ENCODE peak calls at places on chromosome 7, in seven cellular contexts. One of them, this sample, is unnamed.

GRCh38 chr7:31815796-31816195 is 128.8 kb downstream of the PPP1R17 start:
- DNase-seq in left ventricle myocardium inferior: no peak
- DNase-seq in NCI-H1417: no peak
- DNase-seq in NCI-H2081: no peak
- DNase-seq in HT1080: no peak
- DNase-seq in A549: no peak
- DNase-seq in NCI-H1092 treated with DMSO at 0.1 percent for 48 hours: no peak
- DNase-seq in this sample: no peak

GRCh38 chr7:107643407-107643806 is 17.2 kb upstream of the SLC26A4 start:
- DNase-seq in NCI-H1092 treated with DMSO at 0.1 percent for 48 hours: no peak
- DNase-seq in A549: no peak
- DNase-seq in HT1080: peak; percentile 81
- DNase-seq in NCI-H1417: no peak
- DNase-seq in left ventricle myocardium inferior: no peak
- DNase-seq in NCI-H2081: no peak
- DNase-seq in this sample: no peak

GRCh38 chr7:7791523-7791922 is 73.1 kb upstream of the RPA3 start:
- DNase-seq in A549: no peak
- DNase-seq in HT1080: no peak
- DNase-seq in NCI-H2081: no peak
- DNase-seq in left ventricle myocardium inferior: no peak
- DNase-seq in NCI-H1417: no peak
- DNase-seq in NCI-H1092 treated with DMSO at 0.1 percent for 48 hours: no peak
- DNase-seq in this sample: no peak

GRCh38 chr7:43584200-43584586 is 1.3 kb downstream of the STK17A start:
- DNase-seq in NCI-H1417: no peak
- DNase-seq in HT1080: peak; percentile 34
- DNase-seq in left ventricle myocardium inferior: no peak
- DNase-seq in NCI-H1092 treated with DMSO at 0.1 percent for 48 hours: no peak
- DNase-seq in NCI-H2081: no peak
- DNase-seq in A549: no peak
- DNase-seq in this sample: no peak

GRCh38 chr7:1693419-1693990 is 23.4 kb downstream of the ELFN1 start:
- DNase-seq in left ventricle myocardium inferior: peak; percentile 12
- DNase-seq in A549: no peak
- DNase-seq in NCI-H2081: peak; percentile 55
- DNase-seq in NCI-H1092 treated with DMSO at 0.1 percent for 48 hours: peak; percentile 54
- DNase-seq in NCI-H1417: peak; percentile 17
- DNase-seq in HT1080: no peak
- DNase-seq in this sample: no peak

GRCh38 chr7:1912472-1913289 is 242.6 kb downstream of the ELFN1 start:
- DNase-seq in left ventricle myocardium inferior: peak; percentile 56
- DNase-seq in HT1080: peak; percentile 69
- DNase-seq in NCI-H1417: no peak
- DNase-seq in A549: no peak
- DNase-seq in NCI-H1092 treated with DMSO at 0.1 percent for 48 hours: no peak
- DNase-seq in NCI-H2081: no peak
- DNase-seq in this sample: peak; percentile 92

GRCh38 chr7:110442386-110442837 is 648.5 kb upstream of the LRRN3 start:
- DNase-seq in NCI-H1092 treated with DMSO at 0.1 percent for 48 hours: peak; percentile 50
- DNase-seq in NCI-H1417: peak; percentile 48
- DNase-seq in left ventricle myocardium inferior: no peak
- DNase-seq in NCI-H2081: peak; percentile 58
- DNase-seq in A549: peak; percentile 19
- DNase-seq in HT1080: peak; percentile 64
- DNase-seq in this sample: no peak

GRCh38 chr7:135748770-135749169 is at the start of gene FAM180A:
- DNase-seq in NCI-H1417: no peak
- DNase-seq in left ventricle myocardium inferior: peak; percentile 74
- DNase-seq in NCI-H1092 treated with DMSO at 0.1 percent for 48 hours: no peak
- DNase-seq in A549: no peak
- DNase-seq in NCI-H2081: no peak
- DNase-seq in HT1080: no peak
- DNase-seq in this sample: no peak

GRCh38 chr7:3200504-3200903 is 100.5 kb upstream of the SDK1 start:
- DNase-seq in HT1080: peak; percentile 54
- DNase-seq in A549: peak; percentile 44
- DNase-seq in NCI-H1417: peak; percentile 19
- DNase-seq in NCI-H1092 treated with DMSO at 0.1 percent for 48 hours: peak; percentile 19
- DNase-seq in NCI-H2081: peak; percentile 22
- DNase-seq in left ventricle myocardium inferior: no peak
- DNase-seq in this sample: no peak

GRCh38 chr7:128178611-128179010 is 62.5 kb upstream of the LEP start:
- DNase-seq in NCI-H1092 treated with DMSO at 0.1 percent for 48 hours: no peak
- DNase-seq in NCI-H2081: no peak
- DNase-seq in NCI-H1417: no peak
- DNase-seq in left ventricle myocardium inferior: no peak
- DNase-seq in A549: no peak
- DNase-seq in HT1080: no peak
- DNase-seq in this sample: no peak

GRCh38 chr7:131007439-131008330 is 273.7 kb upstream of the KLF14 start:
- DNase-seq in NCI-H1092 treated with DMSO at 0.1 percent for 48 hours: peak; percentile 78
- DNase-seq in NCI-H1417: peak; percentile 54
- DNase-seq in A549: peak; percentile 79
- DNase-seq in NCI-H2081: peak; percentile 47
- DNase-seq in left ventricle myocardium inferior: peak; percentile 40
- DNase-seq in HT1080: peak; percentile 83
- DNase-seq in this sample: no peak

This sample was measured in T1000.